ENCODE peak calls at places on chromosomes 5 and 9, in four cellular contexts. A, Y, S and G are unnamed samples.

GRCh38 chr9:70832487-70832886 is 288.9 kb downstream of the TRPM3 start:
- DNase-seq in Y (no peak), S (no peak), A (no peak), G (no peak)

GRCh38 chr5:79705632-79706031 is 16.0 kb downstream of the CMYA5 start:
- DNase-seq in Y (no peak), A (no peak), S (no peak), G (no peak)

GRCh38 chr9:38061326-38061947 is 7.6 kb downstream of the SHB start:
- DNase-seq in Y (no peak), S (no peak), A (no peak), G (no peak)

GRCh38 chr9:123609844-123610243 is 253.8 kb downstream of the CRB2 start:
- DNase-seq in A (no peak), S (no peak), Y (no peak), G (no peak)

GRCh38 chr9:134455951-134456739 is 129.9 kb downstream of the RXRA start:
- DNase-seq in Y (peak), S (peak), A (peak), G (peak)

GRCh38 chr5:89277791-89278190 is 394.8 kb upstream of the MEF2C start:
- DNase-seq in S (no peak), A (no peak), Y (peak), G (no peak)

GRCh38 chr5:982377-983237 is 26.0 kb upstream of the NKD2 start:
- DNase-seq in Y (no peak), S (no peak), A (no peak), G (no peak)

GRCh38 chr5:179257190-179257741 is 88.0 kb downstream of the ADAMTS2 start:
- DNase-seq in Y (no peak), A (no peak), S (no peak), G (no peak)

GRCh38 chr5:27906911-27907590 is 868.7 kb upstream of the CDH9 start:
- DNase-seq in S (no peak), Y (no peak), A (no peak), G (no peak)

GRCh38 chr9:113738898-113739604 is 137.1 kb upstream of the ZNF618 start:
- DNase-seq in S (no peak), Y (no peak), A (no peak), G (no peak)

GRCh38 chr5:5881294-5881693 is 458.8 kb downstream of the ICE1 start:
- DNase-seq in S (no peak), Y (no peak), A (no peak), G (no peak)

GRCh38 chr9:3482578-3482977 is 43.2 kb downstream of the RFX3 start:
- DNase-seq in Y (no peak), S (no peak), A (no peak), G (no peak)

GRCh38 chr9:95129651-95130291 is 187.7 kb downstream of the FANCC start:
- DNase-seq in Y (no peak), A (no peak), S (no peak), G (no peak)

GRCh38 chr5:73093943-73094342 is 26.4 kb upstream of the TMEM171 start:
- DNase-seq in A (no peak), Y (peak), S (no peak), G (no peak)

GRCh38 chr5:94470802-94471201 is 147.6 kb downstream of the KIAA0825 start:
- DNase-seq in A (no peak), S (no peak), Y (no peak), G (no peak)

GRCh38 chr5:135244620-135245021 is 154.4 kb downstream of the MACROH2A1 start:
- DNase-seq in Y (no peak), A (no peak), S (no peak), G (no peak)

GRCh38 chr5:117131048-117131679 is 556.5 kb upstream of the SEMA6A start:
- DNase-seq in Y (no peak), A (no peak), S (no peak), G (no peak)